ENCODE peak calls at places on chromosomes 2 and 18, in eight cellular contexts. T is mammary epithelial cell; B is right cardiac atrium; Z is A549; R is CD8-positive, alpha-beta T cell; V is heart left ventricle; Q is H1; X is GM23338. A is an unnamed sample. For H3K4me1, the result is how much of the 10 kb centered on the place peaks cover.

GRCh38 chr2:189658281-189658680 is 3.0 kb upstream of the ASNSD1 start:
- DNase-seq in T (no peak), B (no peak), Z (no peak), R (peak), V (no peak), Q (no peak), X (no peak), A (no peak)

GRCh38 chr2:163630836-163631235 is 105.0 kb downstream of the FIGN start:
- DNase-seq in T (no peak), B (no peak), Z (no peak), R (no peak), V (no peak), Q (no peak), X (no peak), A (no peak)

GRCh38 chr2:191617589-191617988 is 60.3 kb upstream of the NABP1 start:
- DNase-seq in T (no peak), B (no peak), Z (no peak), R (peak), V (no peak), Q (no peak), X (no peak), A (peak)

GRCh38 chr2:27655155-27655951 is 8.1 kb downstream of the SUPT7L start:
- DNase-seq in T (peak), B (no peak), Z (no peak), R (no peak), V (no peak), Q (no peak), X (peak), A (no peak)

GRCh38 chr2:32942728-32943485 is 3.8 kb upstream of the LTBP1 start:
- DNase-seq in T (no peak), B (no peak), Z (no peak), R (no peak), V (no peak), Q (peak), X (no peak), A (no peak)

GRCh38 chr2:10101491-10101890 is 21.0 kb upstream of the RRM2 start:
- DNase-seq in T (no peak), B (no peak), Z (no peak), R (no peak), V (no peak), Q (no peak), X (no peak), A (no peak)

GRCh38 chr2:170610615-170611014 is 104.5 kb upstream of the SP5 start:
- DNase-seq in T (no peak), B (no peak), Z (no peak), R (no peak), V (no peak), Q (no peak), X (no peak), A (no peak)

GRCh38 chr2:130727286-130727924 is 1.5 kb upstream of the GPR148 start:
- DNase-seq in T (peak), B (peak), Z (peak), R (peak), V (peak), Q (peak), X (peak), A (peak)

GRCh38 chr2:26162963-26163362 is 9.9 kb upstream of the GAREM2 start:
- DNase-seq in T (no peak), B (no peak), Z (no peak), R (no peak), V (no peak), Q (no peak), X (no peak), A (no peak)

GRCh38 chr2:169141713-169142352 is 72.5 kb downstream of the DHRS9 start:
- DNase-seq in T (peak), B (peak), Z (peak), R (peak), V (peak), Q (peak), X (peak), A (peak)

GRCh38 chr18:32328379-32328778 is 138.5 kb downstream of the MEP1B start:
- DNase-seq in T (peak), B (no peak), Z (no peak), R (no peak), V (no peak), Q (no peak), X (no peak), A (no peak)

GRCh38 chr2:7792031-7792651 is 874.9 kb downstream of the RNF144A start:
- DNase-seq in T (no peak), B (no peak), Z (no peak), R (no peak), V (no peak), Q (no peak), X (no peak), A (no peak)

GRCh38 chr2:65686928-65687521 is 254.6 kb upstream of the SPRED2 start:
- DNase-seq in T (no peak), B (no peak), Z (no peak), R (no peak), V (no peak), Q (no peak), X (peak), A (no peak)

GRCh38 chr2:190119257-190119656 is 56.7 kb upstream of the MSTN start:
- DNase-seq in T (no peak), B (peak), Z (no peak), R (peak), V (peak), Q (peak), X (peak), A (peak)

GRCh38 chr2:143685439-143686078 is 556.3 kb downstream of the ARHGAP15 start:
- DNase-seq in T (no peak), B (no peak), Z (no peak), R (no peak), V (no peak), Q (no peak), X (no peak), A (no peak)

GRCh38 chr2:74712223-74713053 is 58.4 kb downstream of the SEMA4F start:
- DNase-seq in T (peak), B (peak), Z (no peak), R (no peak), V (no peak), Q (no peak), X (no peak), A (no peak)

GRCh38 chr18:50982086-50982801 is 14.4 kb downstream of the ELAC1 start:
- DNase-seq in T (no peak), B (no peak), Z (no peak), R (no peak), V (no peak), Q (no peak), X (no peak), A (no peak)

GRCh38 chr2:1097086-1097485 is 146.4 kb downstream of the SNTG2 start:
- DNase-seq in T (no peak), B (no peak), Z (no peak), R (no peak), V (no peak), Q (no peak), X (no peak), A (no peak)

GRCh38 chr2:217743980-217744761 is 258.6 kb downstream of the TNS1 start:
- DNase-seq in T (no peak), B (no peak), Z (no peak), R (no peak), V (peak), Q (peak), X (no peak), A (no peak)

GRCh38 chr18:21134895-21135294 is 23.3 kb upstream of the ROCK1 start:
- DNase-seq in T (peak), B (no peak), Z (no peak), R (peak), V (no peak), Q (no peak), X (no peak), A (peak)

GRCh38 chr2:30030361-30030760 is 109.0 kb upstream of the ALK start:
- DNase-seq in T (no peak), B (no peak), Z (no peak), R (no peak), V (no peak), Q (no peak), X (peak), A (no peak)

GRCh38 chr2:31696068-31696467 is 115.3 kb upstream of the SRD5A2 start:
- DNase-seq in T (peak), B (no peak), Z (peak), R (no peak), V (no peak), Q (no peak), X (no peak), A (no peak)

GRCh38 chr18:9283789-9284188 is 50.8 kb upstream of the TWSG1 start:
- DNase-seq in T (no peak), B (no peak), Z (no peak), R (no peak), V (no peak), Q (no peak), X (no peak), A (no peak)

GRCh38 chr2:178238750-178239149 is 44.4 kb downstream of the OSBPL6 start:
- DNase-seq in T (no peak), B (no peak), Z (no peak), R (no peak), V (no peak), Q (no peak), X (no peak), A (no peak)

GRCh38 chr2:178243961-178244360 is 49.6 kb downstream of the OSBPL6 start:
- DNase-seq in T (no peak), B (no peak), Z (no peak), R (no peak), V (no peak), Q (no peak), X (no peak), A (no peak)

GRCh38 chr2:178242552-178242883 is 48.2 kb downstream of the OSBPL6 start:
- DNase-seq in T (no peak), B (no peak), Z (no peak), R (no peak), V (no peak), Q (no peak), X (no peak), A (no peak)

GRCh38 chr2:178244812-178245211 is 50.5 kb downstream of the OSBPL6 start:
- DNase-seq in T (no peak), B (no peak), Z (no peak), R (no peak), V (no peak), Q (no peak), X (no peak), A (no peak)

DNA sequence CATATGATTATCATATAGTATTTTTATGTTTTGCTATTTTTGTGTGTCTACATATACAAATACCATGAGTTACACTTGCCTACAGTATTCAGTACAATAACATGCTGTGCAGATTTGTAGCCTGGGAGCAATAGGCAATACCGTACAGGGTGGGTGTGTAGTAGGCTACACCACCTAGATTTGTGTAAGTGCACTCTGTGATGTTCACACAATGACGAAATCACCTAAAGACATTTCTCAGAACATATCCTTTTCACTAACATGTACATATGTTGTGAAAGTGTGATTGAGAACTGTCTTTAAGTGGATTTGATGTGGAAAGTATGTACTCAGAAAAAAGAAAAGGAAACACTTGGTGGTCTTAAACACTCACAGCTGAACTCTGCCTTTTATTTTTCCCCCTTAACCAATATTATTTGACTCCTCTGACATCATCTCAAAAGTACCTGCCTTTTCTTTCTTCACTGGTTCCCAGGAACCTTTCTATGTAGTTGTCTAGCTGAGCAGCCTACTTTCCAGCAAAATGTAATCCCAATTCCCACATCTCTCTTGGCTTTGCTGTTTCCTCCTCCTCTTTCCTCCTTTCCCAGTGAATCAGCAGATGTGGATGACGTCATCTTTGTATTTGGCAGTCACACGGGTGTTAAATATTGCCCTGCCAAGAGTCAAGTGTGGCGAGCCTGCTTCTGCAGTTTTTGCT is 47.7 kb downstream of the OSBPL6 start:
- DNase-seq in T (peak), B (peak), Z (peak), R (no peak), V (peak), Q (no peak), X (peak), A (no peak)
- H3K27ac ChIP-seq in T (peak), B (no peak), Z (peak), R (no peak), V (peak), Q (no peak), X (no peak), A (no peak)

GRCh38 chr2:85770786-85771409 is 17.1 kb downstream of the ATOH8 start:
- DNase-seq in T (no peak), B (peak), Z (no peak), R (no peak), V (peak), Q (no peak), X (no peak), A (no peak)
- H3K4me1 ChIP-seq in T (under half), B (half or more), Z (half or more), R (under half), V (half or more), Q (under half), X (under half), A (under half)

DNA sequence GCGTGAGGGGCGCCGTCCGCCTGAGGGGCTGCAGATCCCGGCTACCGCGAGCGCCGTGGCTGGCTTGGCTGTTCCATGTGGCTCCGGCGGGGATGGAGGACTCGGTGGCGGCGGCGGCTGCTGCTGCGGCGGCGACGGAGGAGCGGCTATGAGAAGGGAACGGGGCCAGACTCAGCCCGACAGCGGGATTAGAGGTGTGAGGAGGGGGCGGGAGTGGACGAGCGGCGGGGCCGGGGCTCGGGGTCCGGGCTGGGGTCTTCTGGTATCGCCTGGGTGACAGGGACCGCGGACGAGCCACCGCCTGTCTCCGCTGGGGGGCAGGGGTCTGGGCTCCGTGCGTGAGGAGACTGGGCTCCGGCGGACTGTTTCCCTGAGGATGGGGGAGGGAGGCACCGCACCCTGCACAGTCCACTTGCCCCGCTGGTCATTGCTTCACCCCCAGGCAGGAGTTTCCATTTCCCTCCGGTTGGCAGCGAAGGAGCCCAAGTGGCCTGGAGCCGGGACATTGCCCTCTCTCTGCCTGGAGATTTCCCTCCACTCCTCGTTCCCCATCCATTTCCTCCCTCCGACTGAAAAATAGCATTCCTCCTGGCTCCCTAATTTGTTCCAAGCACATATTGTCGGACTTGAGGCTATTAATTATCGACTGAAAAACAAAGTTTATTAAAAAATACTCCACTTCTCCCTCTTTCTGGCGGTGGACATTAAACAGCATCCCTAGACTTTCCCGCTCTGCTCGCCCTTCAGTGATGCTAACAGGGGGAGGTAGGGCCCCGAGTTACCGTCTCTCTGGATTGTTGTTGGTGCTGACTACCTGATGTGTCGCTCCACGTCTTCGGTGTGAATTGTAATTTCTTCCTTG is 577 bp downstream of the EHBP1 start:
- DNase-seq in T (peak), B (peak), Z (peak), R (no peak), V (peak), Q (peak), X (peak), A (no peak)
- H3K4me3 ChIP-seq in T (peak), B (peak), Z (peak), R (peak), V (peak), Q (peak), X (peak), A (peak)

DNA sequence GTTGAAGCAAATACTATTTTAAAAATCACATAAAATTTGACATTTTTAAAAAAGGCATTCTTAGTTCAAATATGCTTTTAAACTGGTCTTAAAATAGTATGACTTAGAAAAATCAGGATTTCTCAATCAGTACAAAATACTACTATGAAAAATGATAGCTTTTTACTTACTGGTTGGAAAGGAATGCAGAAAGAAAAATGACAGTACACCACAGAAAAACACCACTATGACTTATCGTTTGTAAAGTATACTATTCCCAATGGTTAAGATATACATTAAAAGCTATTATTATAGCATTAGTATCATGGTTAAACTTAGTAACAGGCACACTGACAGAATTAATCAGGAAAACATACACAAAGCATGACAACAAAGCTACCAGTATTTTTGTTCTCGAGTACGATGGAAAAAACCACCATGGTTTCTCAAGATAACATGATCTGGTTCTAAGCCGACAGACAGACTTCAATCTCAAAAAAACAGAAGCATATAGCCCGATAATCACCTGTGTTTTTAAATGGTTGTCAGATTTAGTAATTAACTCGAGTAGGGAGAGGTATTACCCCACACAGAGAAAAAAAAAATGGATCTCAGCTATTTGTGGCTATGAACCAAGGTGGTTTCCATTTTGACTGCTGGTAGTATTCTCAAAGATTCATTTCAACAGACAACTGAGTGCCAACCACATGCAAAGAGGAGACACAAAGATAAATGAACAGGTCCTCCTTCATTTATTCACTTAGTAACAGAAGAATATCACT is 39.1 kb downstream of the CUL3 start:
- DNase-seq in T (no peak), B (no peak), Z (no peak), R (no peak), V (no peak), Q (no peak), X (no peak), A (no peak)
- H3K27ac ChIP-seq in T (no peak), B (no peak), Z (no peak), R (no peak), V (no peak), Q (no peak), X (no peak), A (no peak)

GRCh38 chr2:11744631-11745394 is 1.6 kb upstream of the LPIN1 start:
- DNase-seq in T (no peak), B (no peak), Z (peak), R (no peak), V (peak), Q (no peak), X (peak), A (peak)

GRCh38 chr2:11743846-11744553 is 2.4 kb upstream of the LPIN1 start:
- DNase-seq in T (peak), B (peak), Z (peak), R (peak), V (peak), Q (peak), X (peak), A (peak)

GRCh38 chr2:11742317-11742701 is 4.1 kb upstream of the LPIN1 start:
- DNase-seq in T (no peak), B (no peak), Z (no peak), R (no peak), V (no peak), Q (no peak), X (no peak), A (no peak)

GRCh38 chr2:11743531-11743815 is 3.0 kb upstream of the LPIN1 start:
- DNase-seq in T (no peak), B (no peak), Z (no peak), R (no peak), V (peak), Q (no peak), X (no peak), A (no peak)

GRCh38 chr2:11742702-11743530 is 3.5 kb upstream of the LPIN1 start:
- DNase-seq in T (no peak), B (no peak), Z (no peak), R (no peak), V (no peak), Q (no peak), X (no peak), A (no peak)
- H3K4me1 ChIP-seq in T (half or more), B (under half), Z (half or more), R (under half), V (under half), Q (under half), X (under half), A (under half)

GRCh38 chr18:74497308-74497640 is 1.1 kb downstream of the CNDP2 start:
- DNase-seq in T (no peak), B (no peak), Z (no peak), R (no peak), V (no peak), Q (no peak), X (no peak), A (no peak)

GRCh38 chr18:74497778-74498177 is 1.6 kb downstream of the CNDP2 start:
- DNase-seq in T (no peak), B (no peak), Z (no peak), R (no peak), V (no peak), Q (no peak), X (no peak), A (no peak)

GRCh38 chr18:74499633-74500032 is 3.5 kb downstream of the CNDP2 start:
- DNase-seq in T (peak), B (peak), Z (no peak), R (peak), V (peak), Q (no peak), X (no peak), A (peak)

GRCh38 chr18:74496508-74497307 is 545 bp downstream of the CNDP2 start:
- DNase-seq in T (no peak), B (peak), Z (peak), R (no peak), V (peak), Q (no peak), X (peak), A (peak)

DNA sequence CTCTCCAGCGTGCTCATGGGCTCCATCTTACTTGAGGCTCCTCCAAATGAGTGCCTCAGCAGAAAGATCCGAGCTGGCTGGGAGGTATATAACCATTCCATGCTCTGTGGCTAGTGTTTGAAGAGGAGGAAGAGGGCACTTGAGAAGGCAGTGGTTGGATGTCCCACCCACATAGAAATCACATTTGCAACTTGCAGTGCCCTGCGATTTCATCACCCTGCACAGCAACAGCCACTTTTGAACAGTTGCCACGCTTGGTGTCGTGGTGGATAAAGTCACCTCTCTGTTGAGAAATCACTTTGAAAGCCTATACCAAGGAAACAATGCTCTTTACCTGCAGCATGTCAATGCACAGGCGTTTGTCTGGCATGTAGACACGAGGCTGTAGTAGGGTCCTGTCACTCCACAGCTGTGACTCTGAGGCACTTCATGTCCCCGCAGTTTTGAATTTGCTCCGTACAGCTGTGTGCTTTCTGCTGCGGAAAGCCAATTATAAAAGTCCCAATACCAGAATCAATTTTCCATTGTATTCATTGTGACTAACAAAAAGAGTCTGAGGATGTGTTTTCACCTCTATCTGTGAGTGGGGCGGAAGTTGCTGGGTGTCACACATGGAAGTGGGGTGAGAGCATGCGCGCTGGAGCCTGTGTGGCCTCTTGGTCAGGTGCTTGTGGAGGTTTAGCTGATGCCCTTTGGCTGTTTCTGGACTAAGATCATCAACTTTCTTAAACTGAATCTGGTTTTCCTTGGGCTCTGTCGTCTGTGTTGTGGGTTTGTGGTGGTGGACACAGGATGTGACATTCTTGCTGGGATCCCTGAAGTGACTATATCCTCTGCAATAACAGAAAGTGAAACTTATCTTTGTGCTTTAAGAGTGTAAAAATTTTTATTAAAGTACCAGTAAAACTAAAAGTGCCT is 2.8 kb downstream of the CNDP2 start:
- DNase-seq in T (no peak), B (no peak), Z (no peak), R (peak), V (peak), Q (no peak), X (no peak), A (peak)
- H3K4me3 ChIP-seq in T (no peak), B (peak), Z (no peak), R (peak), V (peak), Q (no peak), X (no peak), A (peak)